ENCODE peak calls at places on chromosomes 12 and 14, in five cellular contexts. B is SJSA1; H is IMR-90; Q is tibial nerve; E is effector memory CD4-positive, alpha-beta T cell. Z is an unnamed sample.

GRCh38 chr14:103155013-103155412 is 31.8 kb downstream of the TNFAIP2 start:
- DNase-seq in B (peak), H (peak), Q (peak), E (no peak), Z (no peak)

GRCh38 chr12:95218852-95219171 is 1.2 kb downstream of the VEZT start:
- DNase-seq in B (no peak), H (no peak), Q (no peak), E (peak), Z (no peak)

GRCh38 chr14:104953097-104953496 is 25.1 kb downstream of the AHNAK2 start:
- DNase-seq in B (no peak), H (no peak), Q (no peak), E (no peak), Z (no peak)

GRCh38 chr12:27333311-27334009 is 824 bp downstream of the BMAL2 start:
- DNase-seq in B (peak), H (no peak), Q (peak), E (peak), Z (no peak)

GRCh38 chr12:24012528-24012927 is 63.1 kb upstream of the SOX5 start:
- DNase-seq in B (no peak), H (peak), Q (no peak), E (no peak), Z (peak)

GRCh38 chr12:4270670-4271432 is 2.7 kb upstream of the CCND2 start:
- DNase-seq in B (no peak), H (no peak), Q (peak), E (peak), Z (peak)

GRCh38 chr14:56342419-56342901 is 224.2 kb downstream of the PELI2 start:
- DNase-seq in B (no peak), H (peak), Q (no peak), E (no peak), Z (peak)

GRCh38 chr12:123363385-123363742 is 1.3 kb downstream of the SBNO1 start:
- DNase-seq in B (no peak), H (peak), Q (no peak), E (no peak), Z (no peak)

GRCh38 chr12:32471601-32472001 is 72.2 kb downstream of the FGD4 start:
- DNase-seq in B (no peak), H (peak), Q (no peak), E (no peak), Z (peak)

GRCh38 chr12:74317078-74317581 is 220.5 kb upstream of the ATXN7L3B start:
- DNase-seq in B (no peak), H (no peak), Q (peak), E (no peak), Z (peak)

GRCh38 chr14:75690010-75690409 is 29.0 kb downstream of the TTLL5 start:
- DNase-seq in B (no peak), H (peak), Q (no peak), E (no peak), Z (no peak)

GRCh38 chr14:64407329-64407728 is 19.2 kb downstream of the MTHFD1 start:
- DNase-seq in B (no peak), H (no peak), Q (no peak), E (no peak), Z (no peak)

GRCh38 chr14:76762617-76763361 is 1.5 kb downstream of the VASH1 start:
- DNase-seq in B (peak), H (no peak), Q (no peak), E (no peak), Z (no peak)

GRCh38 chr12:67068204-67068731 is 200.9 kb upstream of the CAND1 start:
- DNase-seq in B (no peak), H (no peak), Q (no peak), E (no peak), Z (no peak)
- H3K4me3 ChIP-seq in B (peak), H (no peak), Q (peak), E (peak), Z (peak)

GRCh38 chr14:26984318-26985177 is 386.7 kb upstream of the NOVA1 start:
- DNase-seq in B (peak), H (peak), Q (peak), E (no peak), Z (peak)
- H3K4me3 ChIP-seq in B (no peak), H (no peak), Q (no peak), E (no peak), Z (no peak)

GRCh38 chr14:89365071-89365801 is 51.8 kb downstream of the FOXN3 start:
- DNase-seq in B (no peak), H (peak), Q (no peak), E (peak), Z (peak)
- H3K4me3 ChIP-seq in B (no peak), H (no peak), Q (no peak), E (peak), Z (no peak)

GRCh38 chr12:67911293-67911637 is 78.0 kb upstream of the IFNG-AS1 start:
- DNase-seq in B (no peak), H (peak), Q (no peak), E (no peak), Z (peak)
- H3K4me3 ChIP-seq in B (no peak), H (no peak), Q (no peak), E (no peak), Z (no peak)

DNA sequence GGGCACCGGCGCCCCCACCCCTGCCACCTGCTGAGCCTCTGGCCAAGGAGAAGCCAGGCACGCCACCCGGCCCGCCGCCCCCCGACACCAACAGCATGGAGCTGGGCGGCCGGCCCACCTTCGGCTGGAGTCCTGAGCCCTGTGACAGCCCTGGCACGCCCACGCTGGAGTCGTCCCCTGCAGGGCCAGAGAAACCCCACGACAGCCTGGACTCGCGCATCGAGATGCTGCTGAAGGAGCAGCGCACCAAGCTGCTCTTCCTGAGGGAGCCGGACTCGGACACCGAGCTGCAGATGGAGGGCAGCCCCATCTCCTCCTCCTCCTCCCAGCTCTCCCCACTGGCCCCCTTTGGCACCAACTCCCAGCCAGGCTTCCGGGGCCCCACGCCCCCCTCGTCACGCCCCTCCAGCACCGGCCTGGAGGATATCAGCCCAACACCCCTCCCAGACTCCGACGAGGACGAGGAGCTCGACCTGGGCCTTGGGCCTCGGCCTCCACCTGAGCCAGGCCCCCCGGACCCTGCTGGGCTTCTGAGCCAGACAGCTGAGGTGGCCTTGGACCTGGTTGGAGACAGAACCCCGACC is 6.5 kb downstream of the SETD1B start:
- DNase-seq in B (no peak), H (no peak), Q (no peak), E (no peak), Z (no peak)
- H3K4me3 ChIP-seq in B (no peak), H (no peak), Q (no peak), E (no peak), Z (peak)

Z was measured in fibroblast of lung.